ENCODE peak calls at places on chromosomes 13 and 19, in nine cellular contexts. J is colonic mucosa, E is GM12865, M is HepG2, A is fibroblast of pulmonary artery, B is lung, R is progenitor cell of endocrine pancreas, S is BE2C, O is nephron progenitor cell. P is an unnamed sample.

GRCh38 chr13:29953542-29953941 is 103.1 kb upstream of the UBL3 start:
- DNase-seq in J (no peak), E (no peak), M (no peak), A (no peak), B (no peak), R (no peak), S (no peak), O (no peak), P (no peak)

GRCh38 chr13:109729031-109729870 is 57.1 kb downstream of the IRS2 start:
- DNase-seq in J (no peak), E (no peak), M (no peak), A (peak; percentile 28), B (no peak), R (no peak), S (no peak), O (no peak), P (no peak)

GRCh38 chr13:21785990-21786389 is 115.1 kb downstream of the FGF9 start:
- DNase-seq in J (no peak), E (no peak), M (no peak), A (no peak), B (no peak), R (no peak), S (no peak), O (no peak), P (no peak)

GRCh38 chr19:311813-312261 is 20.6 kb upstream of the PLPP2 start:
- DNase-seq in J (no peak), E (no peak), M (no peak), A (no peak), B (no peak), R (no peak), S (no peak), O (no peak), P (no peak)

GRCh38 chr19:12779162-12779993 is 4.0 kb upstream of the HOOK2 start:
- DNase-seq in J (peak; percentile 51), E (peak; percentile 64), M (peak; percentile 61), A (peak; percentile 95), B (no peak), R (no peak), S (peak; percentile 78), O (no peak), P (no peak)

GRCh38 chr19:38736036-38736412 is 8.2 kb downstream of the CAPN12 start:
- DNase-seq in J (peak; percentile 57), E (peak; percentile 67), M (no peak), A (no peak), B (peak; percentile 63), R (no peak), S (peak; percentile 54), O (peak; percentile 58), P (peak; percentile 58)

GRCh38 chr13:44952671-44953070 is 36.6 kb downstream of the NUFIP1 start:
- DNase-seq in J (no peak), E (no peak), M (no peak), A (no peak), B (no peak), R (no peak), S (no peak), O (no peak), P (no peak)

GRCh38 chr13:57629821-57630235 is 1.7 kb upstream of the PCDH17 start:
- DNase-seq in J (peak; percentile 40), E (no peak), M (no peak), A (peak; percentile 84), B (peak; percentile 81), R (peak; percentile 96), S (peak; percentile 98), O (peak; percentile 96), P (no peak)

GRCh38 chr19:52227980-52228379 is 38.1 kb downstream of the PPP2R1A start:
- DNase-seq in J (no peak), E (no peak), M (no peak), A (no peak), B (no peak), R (no peak), S (no peak), O (no peak), P (no peak)

GRCh38 chr13:80336335-80336734 is 4.6 kb downstream of the SPRY2 start:
- DNase-seq in J (no peak), E (no peak), M (no peak), A (peak; percentile 53), B (no peak), R (no peak), S (no peak), O (no peak), P (no peak)

GRCh38 chr19:58096884-58097283 is 1.1 kb downstream of the ZSCAN18 start:
- DNase-seq in J (no peak), E (no peak), M (no peak), A (no peak), B (no peak), R (no peak), S (no peak), O (no peak), P (no peak)

GRCh38 chr19:16902545-16902944 is 13.7 kb downstream of the F2RL3 start:
- DNase-seq in J (no peak), E (no peak), M (no peak), A (no peak), B (no peak), R (no peak), S (no peak), O (no peak), P (no peak)

GRCh38 chr19:18666784-18667183 is 16.7 kb upstream of the CRTC1 start:
- DNase-seq in J (no peak), E (no peak), M (no peak), A (no peak), B (no peak), R (no peak), S (no peak), O (no peak), P (no peak)

GRCh38 chr19:57746580-57747471 is at the start of gene ZNF776:
- DNase-seq in J (peak; percentile 86), E (peak; percentile 95), M (peak; percentile 88), A (peak; percentile 93), B (peak; percentile 88), R (peak; percentile 52), S (peak; percentile 80), O (peak; percentile 73), P (peak; percentile 73)

GRCh38 chr13:80527400-80527799 is 186.5 kb upstream of the SPRY2 start:
- DNase-seq in J (no peak), E (no peak), M (no peak), A (no peak), B (no peak), R (no peak), S (peak; percentile 64), O (no peak), P (no peak)

GRCh38 chr19:17337675-17338439 is 504 bp downstream of the GTPBP3 start:
- DNase-seq in J (peak; percentile 51), E (peak; percentile 71), M (no peak), A (no peak), B (no peak), R (no peak), S (peak; percentile 33), O (peak; percentile 53), P (no peak)

GRCh38 chr19:39908803-39909202 is 25.6 kb downstream of the FCGBP start:
- DNase-seq in J (peak; percentile 14), E (no peak), M (no peak), A (no peak), B (no peak), R (no peak), S (no peak), O (no peak), P (no peak)

GRCh38 chr13:76672422-76672821 is 213.8 kb downstream of the KCTD12 start:
- DNase-seq in J (no peak), E (no peak), M (no peak), A (peak; percentile 70), B (no peak), R (no peak), S (no peak), O (no peak), P (no peak)

GRCh38 chr19:13892885-13893284 is 13.0 kb downstream of the BRME1 start:
- DNase-seq in J (peak; percentile 61), E (no peak), M (no peak), A (no peak), B (no peak), R (no peak), S (no peak), O (no peak), P (no peak)

GRCh38 chr13:35839746-35840273 is 291.4 kb downstream of the DCLK1 start:
- DNase-seq in J (no peak), E (no peak), M (no peak), A (no peak), B (no peak), R (no peak), S (no peak), O (no peak), P (no peak)

DNA sequence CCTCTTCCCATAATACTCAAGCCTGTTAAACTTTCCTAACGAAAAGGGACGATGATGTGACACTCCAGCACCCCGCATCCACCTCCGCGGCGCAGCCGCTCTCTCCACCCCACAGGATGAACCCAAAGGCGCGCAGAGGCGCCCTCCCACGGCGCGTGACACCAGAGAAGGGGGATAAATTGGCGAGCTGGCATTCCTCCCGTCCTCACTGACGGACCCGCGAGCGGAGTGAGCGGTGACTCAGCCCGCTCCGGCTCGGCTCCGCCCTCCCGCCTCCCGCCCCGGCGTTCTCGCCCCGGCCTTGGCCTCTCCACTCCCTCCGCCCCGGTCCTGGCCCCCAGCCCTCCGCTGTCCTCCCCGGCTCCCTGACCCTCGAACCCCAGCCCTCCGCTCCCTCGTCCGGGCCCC is 590 bp downstream of the TUBGCP3 start:
- DNase-seq in J (peak; percentile 87), E (peak; percentile 75), M (peak; percentile 72), A (peak; percentile 85), B (peak; percentile 81), R (peak; percentile 62), S (peak; percentile 89), O (peak; percentile 84), P (peak; percentile 56)
- TF ChIP-seq CTCF in J (no peak), E (no peak), M (peak; percentile 62), A (no peak), B (no peak), R (peak; percentile 24), S (peak; percentile 13), O (no peak), P (no peak)

GRCh38 chr19:4343056-4343844 is at the start of gene MPND:
- DNase-seq in J (peak; percentile 97), E (peak; percentile 90), M (peak; percentile 72), A (peak; percentile 75), B (peak; percentile 91), R (peak; percentile 87), S (peak; percentile 97), O (peak; percentile 94), P (peak; percentile 94)
- TF ChIP-seq CTCF in J (no peak), E (peak; percentile 18), M (peak; percentile 51), A (peak; percentile 27), B (no peak), R (peak; percentile 42), S (peak; percentile 47), O (peak; percentile 16), P (peak; percentile 27)

GRCh38 chr19:2611483-2612464 is 90.7 kb downstream of the GNG7 start:
- DNase-seq in J (no peak), E (no peak), M (no peak), A (no peak), B (no peak), R (no peak), S (no peak), O (no peak), P (no peak)
- TF ChIP-seq CTCF in J (peak; percentile 10), E (peak; percentile 5), M (peak; percentile 14), A (no peak), B (no peak), R (no peak), S (peak; percentile 20), O (peak; percentile 2), P (peak; percentile 22)

DNA sequence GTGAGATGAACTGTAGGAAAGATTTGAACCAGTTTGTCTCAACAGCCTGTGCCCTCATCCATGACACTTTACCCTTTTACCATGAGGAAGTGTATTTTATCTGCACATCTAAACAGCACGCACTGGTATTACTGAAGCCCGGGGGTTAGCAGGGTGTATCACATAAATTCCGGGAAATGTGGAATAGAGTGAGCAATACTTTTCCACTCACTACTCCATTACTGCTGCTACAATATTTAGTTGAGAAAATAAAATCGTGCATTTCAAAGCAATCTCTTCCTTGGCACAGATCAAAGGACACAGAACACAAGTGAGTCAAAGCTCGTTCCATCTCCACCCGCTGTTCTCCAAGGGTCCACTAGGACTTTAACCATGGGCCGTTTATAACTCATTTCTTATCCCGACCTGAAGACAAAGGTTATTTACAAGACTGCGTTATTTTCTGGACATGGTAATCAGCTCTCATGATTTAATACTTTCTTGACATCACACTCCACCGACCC is 35.2 kb downstream of the STK24 start:
- DNase-seq in J (no peak), E (no peak), M (no peak), A (no peak), B (no peak), R (no peak), S (peak; percentile 35), O (no peak), P (no peak)
- TF ChIP-seq CTCF in J (no peak), E (no peak), M (no peak), A (no peak), B (no peak), R (no peak), S (peak; percentile 17), O (no peak), P (no peak)

P was measured in natural killer cell.